ENCODE peak calls at places on chromosomes 3 and 15, in ten cellular contexts. O is Peyer's patch, F is ovary, D is heart left ventricle, H is lower leg skin, Z is body of pancreas, W is right lobe of liver, B is uterus, G is transverse colon, K is spleen. P is an unnamed sample.

GRCh38 chr3:168688267-168688666 is 592.5 kb upstream of the GOLIM4 start:
- DNase-seq in O (no peak), F (no peak), D (no peak), H (no peak), Z (no peak), W (no peak), B (no peak), G (no peak), K (no peak), P (no peak)

GRCh38 chr3:182567666-182568065 is 225.6 kb upstream of the ATP11B start:
- DNase-seq in O (no peak), F (no peak), D (no peak), H (no peak), Z (no peak), W (no peak), B (no peak), G (no peak), K (no peak), P (no peak)

GRCh38 chr15:41020311-41020710 is 67.0 kb downstream of the CHAC1 start:
- DNase-seq in O (no peak), F (no peak), D (no peak), H (no peak), Z (no peak), W (no peak), B (no peak), G (no peak), K (no peak), P (no peak)

GRCh38 chr15:44719293-44719999 is 8.1 kb downstream of the B2M start:
- DNase-seq in O (peak; percentile 68), F (no peak), D (no peak), H (no peak), Z (no peak), W (no peak), B (no peak), G (no peak), K (no peak), P (no peak)

GRCh38 chr3:31882431-31882830 is 98.6 kb downstream of the OSBPL10 start:
- DNase-seq in O (no peak), F (no peak), D (no peak), H (no peak), Z (no peak), W (no peak), B (no peak), G (no peak), K (no peak), P (no peak)

GRCh38 chr3:44914936-44915335 is 40.5 kb downstream of the TGM4 start:
- DNase-seq in O (peak; percentile 42), F (no peak), D (no peak), H (no peak), Z (no peak), W (no peak), B (no peak), G (no peak), K (no peak), P (peak; percentile 41)

GRCh38 chr3:127590282-127590592 is 296 bp downstream of the TPRA1 start:
- DNase-seq in O (peak; percentile 60), F (no peak), D (peak; percentile 56), H (no peak), Z (no peak), W (no peak), B (peak; percentile 29), G (peak; percentile 35), K (no peak), P (no peak)

GRCh38 chr3:114451561-114452018 is 157.8 kb downstream of the TIGIT start:
- DNase-seq in O (no peak), F (peak; percentile 52), D (peak; percentile 45), H (no peak), Z (peak; percentile 34), W (peak; percentile 47), B (peak; percentile 24), G (peak; percentile 11), K (no peak), P (no peak)

GRCh38 chr3:26259166-26259565 is 363.4 kb upstream of the LRRC3B start:
- DNase-seq in O (no peak), F (no peak), D (no peak), H (no peak), Z (no peak), W (no peak), B (no peak), G (no peak), K (no peak), P (no peak)

DNA sequence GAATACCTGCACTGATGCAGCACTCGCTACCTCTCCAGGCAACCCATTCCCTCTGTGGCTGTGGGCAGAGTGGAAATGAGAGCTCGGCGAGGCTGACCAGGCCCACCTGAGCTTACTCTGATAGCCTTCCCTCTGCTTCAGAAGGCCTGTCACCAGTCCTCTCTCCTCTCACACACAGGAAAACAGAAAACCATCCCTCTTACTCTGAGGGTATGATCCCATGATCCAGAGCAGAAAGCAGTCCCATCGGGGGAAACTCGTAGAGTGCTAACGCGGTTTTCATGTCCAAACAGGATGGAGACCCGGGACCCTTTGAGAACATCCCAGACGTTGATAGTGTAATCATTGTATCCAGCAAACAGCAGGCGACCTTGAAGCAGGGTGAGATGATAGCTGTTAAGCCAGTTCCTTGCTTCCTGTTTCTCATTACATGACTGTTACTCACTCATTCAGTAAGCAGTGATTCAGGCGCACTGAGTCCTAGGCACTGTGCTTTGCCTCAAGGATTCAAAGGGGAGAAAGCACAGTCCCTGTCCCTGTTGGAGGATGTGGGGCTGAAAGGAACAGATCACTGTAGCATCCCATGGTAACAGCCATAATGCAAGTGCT is 11.8 kb upstream of the BCL2L10 start:
- DNase-seq in O (peak; percentile 49), F (no peak), D (no peak), H (no peak), Z (no peak), W (no peak), B (no peak), G (no peak), K (no peak), P (no peak)
- TF ChIP-seq POLR2A in O (no peak), F (no peak), D (no peak), H (no peak), Z (no peak), W (no peak), B (no peak), G (no peak), K (no peak), P (no peak)

DNA sequence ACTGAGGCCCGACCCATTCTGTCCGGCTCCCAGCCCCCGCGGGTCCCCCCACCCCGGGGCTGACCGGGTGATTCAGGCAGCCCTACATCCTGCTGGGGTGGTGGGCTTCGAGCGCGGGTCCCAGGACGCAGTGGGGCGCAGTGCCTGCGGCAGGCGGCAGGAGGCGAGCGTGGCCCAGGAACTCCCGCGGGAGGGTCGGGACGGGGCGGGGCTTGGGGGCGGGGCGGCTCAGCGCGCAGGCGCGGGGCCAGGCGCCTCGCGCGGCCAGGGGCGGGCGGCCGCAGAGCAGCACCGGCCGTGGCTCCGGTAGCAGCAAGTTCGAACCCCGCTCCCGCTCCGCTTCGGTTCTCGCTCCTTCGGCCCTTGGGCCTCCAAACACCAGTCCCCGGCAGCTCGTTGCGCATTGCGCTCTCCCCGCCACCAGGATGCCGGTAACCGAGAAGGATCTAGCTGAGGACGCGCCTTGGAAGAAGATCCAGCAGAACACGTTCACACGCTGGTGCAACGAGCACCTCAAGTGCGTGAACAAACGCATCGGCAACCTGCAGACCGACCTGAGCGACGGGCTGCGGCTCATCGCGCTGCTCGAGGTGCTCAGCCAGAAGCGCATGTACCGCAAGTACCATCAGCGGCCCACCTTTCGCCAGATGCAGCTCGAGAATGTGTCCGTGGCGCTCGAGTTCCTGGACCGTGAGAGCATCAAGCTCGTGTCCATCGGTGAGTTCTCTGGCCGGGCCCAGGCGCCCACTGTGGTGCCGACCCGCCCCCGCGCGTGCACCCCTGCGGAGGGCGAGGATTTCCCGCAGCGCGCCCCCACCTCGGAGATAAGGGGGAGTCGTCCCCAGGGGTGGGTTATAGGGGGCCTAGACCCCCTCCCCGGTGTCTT is at the start of gene FLNB:
- DNase-seq in O (peak; percentile 85), F (peak; percentile 88), D (peak; percentile 71), H (no peak), Z (peak; percentile 81), W (peak; percentile 80), B (peak; percentile 72), G (peak; percentile 83), K (peak; percentile 92), P (peak; percentile 76)
- TF ChIP-seq POLR2A in O (peak; percentile 62), F (peak; percentile 49), D (no peak), H (no peak), Z (peak; percentile 72), W (peak; percentile 89), B (peak; percentile 46), G (peak; percentile 73), K (no peak), P (peak; percentile 98)

GRCh38 chr3:42600111-42600957 is at the start of gene NKTR:
- DNase-seq in O (peak; percentile 99), F (peak; percentile 99), D (peak; percentile 97), H (peak; percentile 96), Z (peak; percentile 99), W (peak; percentile 99), B (peak; percentile 97), G (peak; percentile 99), K (peak; percentile 99), P (peak; percentile 81)

GRCh38 chr3:42602961-42603360 is 2.5 kb downstream of the NKTR start:
- DNase-seq in O (no peak), F (no peak), D (no peak), H (no peak), Z (no peak), W (no peak), B (no peak), G (no peak), K (no peak), P (no peak)

GRCh38 chr3:42605550-42606173 is 5.2 kb downstream of the NKTR start:
- DNase-seq in O (no peak), F (no peak), D (no peak), H (no peak), Z (peak; percentile 53), W (no peak), B (no peak), G (no peak), K (no peak), P (no peak)

GRCh38 chr3:42601898-42602581 is 1.6 kb downstream of the NKTR start:
- DNase-seq in O (no peak), F (no peak), D (no peak), H (no peak), Z (no peak), W (no peak), B (no peak), G (no peak), K (no peak), P (no peak)

DNA sequence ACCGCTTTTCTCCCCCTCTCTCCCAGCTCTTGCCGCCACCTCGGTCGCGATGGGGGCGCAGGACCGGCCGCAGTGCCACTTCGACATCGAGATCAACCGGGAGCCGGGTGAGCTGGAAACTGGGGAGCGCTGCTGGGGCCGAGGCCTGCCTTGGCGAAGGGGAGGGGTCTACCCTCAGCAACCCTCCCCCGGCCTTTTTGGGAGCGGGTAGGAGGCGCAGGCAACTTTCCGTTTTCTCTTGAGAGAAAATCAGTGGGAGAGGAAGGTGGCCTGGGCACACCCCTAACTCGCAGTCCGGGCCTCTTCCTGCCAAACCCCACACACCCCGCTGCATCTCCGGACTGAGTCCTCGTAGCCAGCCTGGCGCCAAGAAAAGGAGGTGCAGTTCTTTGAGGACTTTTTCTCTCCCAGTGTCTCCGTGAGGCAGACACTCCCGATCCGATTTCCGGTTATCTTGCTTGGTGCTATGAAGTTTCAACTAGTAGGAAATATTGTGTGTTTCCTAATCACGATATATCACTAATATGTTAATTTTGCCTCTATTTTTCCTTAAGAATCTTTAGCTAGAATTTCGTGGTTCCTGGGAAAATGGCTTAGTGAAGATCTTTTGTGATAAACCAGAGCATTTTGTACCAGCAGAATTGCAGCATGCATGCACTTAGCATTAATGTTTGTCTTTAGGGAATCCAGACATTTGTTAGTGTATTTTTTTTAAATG is 631 bp downstream of the NKTR start:
- DNase-seq in O (peak; percentile 82), F (no peak), D (peak; percentile 67), H (peak; percentile 75), Z (no peak), W (peak; percentile 70), B (peak; percentile 68), G (peak; percentile 72), K (no peak), P (peak; percentile 46)
- TF ChIP-seq POLR2A in O (no peak), F (no peak), D (no peak), H (no peak), Z (no peak), W (no peak), B (no peak), G (no peak), K (no peak), P (no peak)

GRCh38 chr15:99123706-99124451 is 19.0 kb downstream of the SYNM start:
- DNase-seq in O (peak; percentile 85), F (peak; percentile 86), D (peak; percentile 90), H (peak; percentile 79), Z (peak; percentile 64), W (peak; percentile 67), B (peak; percentile 80), G (peak; percentile 77), K (no peak), P (peak; percentile 68)
- TF ChIP-seq POLR2A in O (no peak), F (no peak), D (no peak), H (no peak), Z (peak; percentile 19), W (no peak), B (no peak), G (no peak), K (no peak), P (no peak)